ENCODE peak calls at places on chromosomes 1 and 21, in nine cellular contexts. One of them, this sample, is unnamed.

GRCh38 chr1:13642306-13643004 is 57.5 kb upstream of the PRDM2 start:
- DNase-seq in IMR-90: no peak
- DNase-seq in HCT116: no peak
- DNase-seq in heart left ventricle: no peak
- DNase-seq in Panc1: no peak
- DNase-seq in coronary artery: no peak
- DNase-seq in tibial nerve: no peak
- DNase-seq in mammary epithelial cell: no peak
- DNase-seq in foreskin keratinocyte: no peak
- DNase-seq in this sample: no peak

GRCh38 chr21:16071082-16071481 is 341.3 kb downstream of the USP25 start:
- DNase-seq in coronary artery: no peak
- DNase-seq in foreskin keratinocyte: no peak
- DNase-seq in tibial nerve: no peak
- DNase-seq in mammary epithelial cell: no peak
- DNase-seq in IMR-90: no peak
- DNase-seq in Panc1: no peak
- DNase-seq in HCT116: no peak
- DNase-seq in heart left ventricle: no peak
- DNase-seq in this sample: no peak

GRCh38 chr1:114342376-114342775 is 168.6 kb downstream of the TRIM33 start:
- DNase-seq in heart left ventricle: no peak
- DNase-seq in IMR-90: no peak
- DNase-seq in coronary artery: no peak
- DNase-seq in Panc1: no peak
- DNase-seq in HCT116: no peak
- DNase-seq in foreskin keratinocyte: no peak
- DNase-seq in mammary epithelial cell: no peak
- DNase-seq in tibial nerve: no peak
- DNase-seq in this sample: no peak

GRCh38 chr1:218686258-218686657 is 341.1 kb downstream of the TGFB2 start:
- DNase-seq in IMR-90: peak
- DNase-seq in tibial nerve: no peak
- DNase-seq in coronary artery: no peak
- DNase-seq in mammary epithelial cell: peak
- DNase-seq in foreskin keratinocyte: no peak
- DNase-seq in heart left ventricle: no peak
- DNase-seq in HCT116: no peak
- DNase-seq in Panc1: no peak
- DNase-seq in this sample: no peak

GRCh38 chr1:158008630-158009029 is 15.2 kb downstream of the KIRREL1 start:
- DNase-seq in IMR-90: no peak
- DNase-seq in heart left ventricle: no peak
- DNase-seq in foreskin keratinocyte: peak
- DNase-seq in tibial nerve: no peak
- DNase-seq in Panc1: no peak
- DNase-seq in mammary epithelial cell: peak
- DNase-seq in HCT116: no peak
- DNase-seq in coronary artery: no peak
- DNase-seq in this sample: peak

GRCh38 chr1:32273389-32274208 is 18.3 kb upstream of the HDAC1 start:
- DNase-seq in Panc1: no peak
- DNase-seq in tibial nerve: no peak
- DNase-seq in mammary epithelial cell: peak
- DNase-seq in IMR-90: peak
- DNase-seq in coronary artery: no peak
- DNase-seq in foreskin keratinocyte: peak
- DNase-seq in heart left ventricle: no peak
- DNase-seq in HCT116: no peak
- DNase-seq in this sample: no peak

GRCh38 chr1:93579891-93580290 is 101.7 kb downstream of the BCAR3 start:
- DNase-seq in Panc1: no peak
- DNase-seq in HCT116: no peak
- DNase-seq in IMR-90: peak
- DNase-seq in mammary epithelial cell: peak
- DNase-seq in heart left ventricle: no peak
- DNase-seq in tibial nerve: no peak
- DNase-seq in foreskin keratinocyte: peak
- DNase-seq in coronary artery: no peak
- DNase-seq in this sample: no peak

GRCh38 chr1:161044908-161045748 is 649 bp downstream of the USF1 start:
- DNase-seq in Panc1: no peak
- DNase-seq in mammary epithelial cell: peak
- DNase-seq in tibial nerve: peak
- DNase-seq in coronary artery: peak
- DNase-seq in IMR-90: peak
- DNase-seq in heart left ventricle: peak
- DNase-seq in HCT116: no peak
- DNase-seq in foreskin keratinocyte: peak
- DNase-seq in this sample: peak

GRCh38 chr1:94417962-94418663 is at the start of gene ABCD3:
- DNase-seq in foreskin keratinocyte: peak
- DNase-seq in IMR-90: peak
- DNase-seq in heart left ventricle: peak
- DNase-seq in tibial nerve: peak
- DNase-seq in HCT116: peak
- DNase-seq in Panc1: peak
- DNase-seq in mammary epithelial cell: peak
- DNase-seq in coronary artery: peak
- DNase-seq in this sample: peak

GRCh38 chr21:45278156-45278911 is 9.4 kb downstream of the POFUT2 start:
- DNase-seq in Panc1: no peak
- DNase-seq in heart left ventricle: no peak
- DNase-seq in tibial nerve: no peak
- DNase-seq in mammary epithelial cell: no peak
- DNase-seq in coronary artery: peak
- DNase-seq in IMR-90: no peak
- DNase-seq in HCT116: no peak
- DNase-seq in foreskin keratinocyte: no peak
- DNase-seq in this sample: peak

GRCh38 chr1:203796223-203796747 is 862 bp downstream of the ZBED6 start:
- DNase-seq in tibial nerve: peak
- DNase-seq in heart left ventricle: peak
- DNase-seq in mammary epithelial cell: peak
- DNase-seq in Panc1: no peak
- DNase-seq in coronary artery: no peak
- DNase-seq in foreskin keratinocyte: peak
- DNase-seq in IMR-90: peak
- DNase-seq in HCT116: no peak
- DNase-seq in this sample: peak

GRCh38 chr1:212733109-212733508 is 33.5 kb upstream of the BATF3 start:
- DNase-seq in HCT116: no peak
- DNase-seq in tibial nerve: no peak
- DNase-seq in coronary artery: no peak
- DNase-seq in heart left ventricle: no peak
- DNase-seq in foreskin keratinocyte: no peak
- DNase-seq in IMR-90: no peak
- DNase-seq in Panc1: no peak
- DNase-seq in mammary epithelial cell: no peak
- DNase-seq in this sample: no peak

GRCh38 chr1:45585496-45586075 is 1.7 kb downstream of the NASP start:
- DNase-seq in HCT116: no peak
- DNase-seq in Panc1: no peak
- DNase-seq in tibial nerve: no peak
- DNase-seq in IMR-90: no peak
- DNase-seq in coronary artery: no peak
- DNase-seq in foreskin keratinocyte: no peak
- DNase-seq in mammary epithelial cell: no peak
- DNase-seq in heart left ventricle: no peak
- DNase-seq in this sample: no peak

GRCh38 chr1:175839678-175840669 is 96.6 kb upstream of the TNR start:
- DNase-seq in mammary epithelial cell: peak
- DNase-seq in tibial nerve: no peak
- DNase-seq in heart left ventricle: no peak
- DNase-seq in IMR-90: no peak
- DNase-seq in foreskin keratinocyte: peak
- DNase-seq in HCT116: no peak
- DNase-seq in Panc1: no peak
- DNase-seq in coronary artery: no peak
- DNase-seq in this sample: no peak

GRCh38 chr21:44763050-44763378 is 38.6 kb downstream of the UBE2G2 start:
- DNase-seq in Panc1: no peak
- DNase-seq in mammary epithelial cell: no peak
- DNase-seq in heart left ventricle: no peak
- DNase-seq in IMR-90: no peak
- DNase-seq in tibial nerve: no peak
- DNase-seq in coronary artery: no peak
- DNase-seq in HCT116: no peak
- DNase-seq in foreskin keratinocyte: no peak
- DNase-seq in this sample: no peak

GRCh38 chr1:54542120-54542961 is 5.7 kb upstream of the ACOT11 start:
- DNase-seq in IMR-90: peak
- DNase-seq in coronary artery: peak
- DNase-seq in heart left ventricle: peak
- DNase-seq in mammary epithelial cell: peak
- DNase-seq in HCT116: peak
- DNase-seq in tibial nerve: no peak
- DNase-seq in foreskin keratinocyte: peak
- DNase-seq in Panc1: no peak
- DNase-seq in this sample: peak

GRCh38 chr1:1434131-1434811 is 1.2 kb upstream of the VWA1 start:
- DNase-seq in coronary artery: no peak
- DNase-seq in HCT116: no peak
- DNase-seq in Panc1: no peak
- DNase-seq in IMR-90: no peak
- DNase-seq in tibial nerve: no peak
- DNase-seq in heart left ventricle: peak
- DNase-seq in mammary epithelial cell: no peak
- DNase-seq in foreskin keratinocyte: no peak
- DNase-seq in this sample: no peak
- H3K27ac ChIP-seq in coronary artery: peak
- H3K27ac ChIP-seq in HCT116: peak
- H3K27ac ChIP-seq in Panc1: peak
- H3K27ac ChIP-seq in IMR-90: no peak
- H3K27ac ChIP-seq in tibial nerve: peak
- H3K27ac ChIP-seq in heart left ventricle: peak
- H3K27ac ChIP-seq in mammary epithelial cell: no peak
- H3K27ac ChIP-seq in foreskin keratinocyte: no peak
- H3K27ac ChIP-seq in this sample: peak

GRCh38 chr21:42498012-42498411 is 2.0 kb upstream of the RSPH1 start:
- DNase-seq in IMR-90: no peak
- DNase-seq in HCT116: no peak
- DNase-seq in Panc1: no peak
- DNase-seq in heart left ventricle: no peak
- DNase-seq in tibial nerve: no peak
- DNase-seq in coronary artery: no peak
- DNase-seq in foreskin keratinocyte: no peak
- DNase-seq in mammary epithelial cell: no peak
- DNase-seq in this sample: no peak

GRCh38 chr21:42496839-42497202 is 797 bp upstream of the RSPH1 start:
- DNase-seq in IMR-90: no peak
- DNase-seq in heart left ventricle: no peak
- DNase-seq in tibial nerve: no peak
- DNase-seq in mammary epithelial cell: no peak
- DNase-seq in coronary artery: no peak
- DNase-seq in Panc1: no peak
- DNase-seq in HCT116: no peak
- DNase-seq in foreskin keratinocyte: no peak
- DNase-seq in this sample: peak

GRCh38 chr21:42495765-42496119 is 282 bp downstream of the RSPH1 start:
- DNase-seq in HCT116: no peak
- DNase-seq in Panc1: no peak
- DNase-seq in coronary artery: no peak
- DNase-seq in IMR-90: peak
- DNase-seq in heart left ventricle: no peak
- DNase-seq in foreskin keratinocyte: no peak
- DNase-seq in mammary epithelial cell: no peak
- DNase-seq in tibial nerve: peak
- DNase-seq in this sample: peak

GRCh38 chr21:42495027-42495426 is 997 bp downstream of the RSPH1 start:
- DNase-seq in heart left ventricle: no peak
- DNase-seq in IMR-90: no peak
- DNase-seq in tibial nerve: no peak
- DNase-seq in HCT116: no peak
- DNase-seq in Panc1: no peak
- DNase-seq in foreskin keratinocyte: no peak
- DNase-seq in mammary epithelial cell: no peak
- DNase-seq in coronary artery: no peak
- DNase-seq in this sample: no peak

GRCh38 chr21:42496120-42496838 is at the start of gene RSPH1:
- DNase-seq in heart left ventricle: peak
- DNase-seq in mammary epithelial cell: peak
- DNase-seq in Panc1: peak
- DNase-seq in tibial nerve: peak
- DNase-seq in foreskin keratinocyte: peak
- DNase-seq in coronary artery: peak
- DNase-seq in HCT116: peak
- DNase-seq in IMR-90: peak
- DNase-seq in this sample: peak
- TF ChIP-seq CTCF in heart left ventricle: no peak
- TF ChIP-seq CTCF in mammary epithelial cell: no peak
- TF ChIP-seq CTCF in Panc1: no peak
- TF ChIP-seq CTCF in tibial nerve: no peak
- TF ChIP-seq CTCF in foreskin keratinocyte: no peak
- TF ChIP-seq CTCF in coronary artery: no peak
- TF ChIP-seq CTCF in HCT116: no peak
- TF ChIP-seq CTCF in IMR-90: no peak
- TF ChIP-seq CTCF in this sample: peak

DNA sequence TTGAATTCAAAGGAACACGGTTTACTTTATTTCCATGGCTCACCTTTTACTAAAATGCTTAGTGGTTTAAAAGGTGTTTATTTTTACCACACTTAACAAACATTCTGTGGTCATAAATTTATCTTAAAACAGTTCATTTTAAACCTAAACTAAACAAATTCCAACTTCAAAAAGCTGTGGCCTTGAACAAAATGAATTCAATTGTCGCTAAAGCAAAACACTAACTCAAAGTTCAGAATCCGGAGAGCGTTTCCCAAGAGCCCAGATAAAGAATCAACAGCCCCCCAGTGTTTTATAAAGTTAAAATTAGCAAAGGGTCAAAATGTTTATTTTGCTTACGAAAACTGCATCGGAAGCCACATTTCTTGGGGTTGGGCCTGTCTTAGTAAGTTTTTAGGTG is 1.4 kb downstream of the PUM1 start:
- DNase-seq in Panc1: no peak
- DNase-seq in coronary artery: no peak
- DNase-seq in HCT116: no peak
- DNase-seq in mammary epithelial cell: no peak
- DNase-seq in heart left ventricle: no peak
- DNase-seq in tibial nerve: no peak
- DNase-seq in foreskin keratinocyte: no peak
- DNase-seq in IMR-90: no peak
- DNase-seq in this sample: no peak
- H3K27ac ChIP-seq in Panc1: peak
- H3K27ac ChIP-seq in coronary artery: peak
- H3K27ac ChIP-seq in HCT116: no peak
- H3K27ac ChIP-seq in mammary epithelial cell: peak
- H3K27ac ChIP-seq in heart left ventricle: peak
- H3K27ac ChIP-seq in tibial nerve: peak
- H3K27ac ChIP-seq in foreskin keratinocyte: peak
- H3K27ac ChIP-seq in IMR-90: peak
- H3K27ac ChIP-seq in this sample: peak

DNA sequence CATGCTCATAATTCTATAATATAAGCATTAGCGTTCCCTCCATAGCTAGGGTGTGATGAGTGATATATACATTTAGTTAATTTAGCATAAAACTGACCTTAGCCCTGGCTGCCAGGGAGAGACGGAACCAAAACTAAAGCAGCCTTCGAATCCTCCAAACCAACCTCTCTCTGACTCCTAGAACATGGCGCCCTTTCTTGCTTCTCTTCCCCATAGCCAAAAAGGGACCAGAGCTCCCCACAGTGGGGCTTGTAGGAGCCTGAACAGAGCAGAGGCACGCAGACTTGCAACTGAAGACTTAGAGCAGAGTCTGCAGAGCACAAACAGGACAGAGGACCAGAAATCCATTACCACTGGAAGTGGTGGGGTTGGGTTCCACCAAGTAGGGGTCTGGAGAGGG is 17.7 kb downstream of the IRF2BP2 start:
- DNase-seq in HCT116: no peak
- DNase-seq in Panc1: no peak
- DNase-seq in tibial nerve: no peak
- DNase-seq in coronary artery: no peak
- DNase-seq in heart left ventricle: no peak
- DNase-seq in foreskin keratinocyte: no peak
- DNase-seq in IMR-90: no peak
- DNase-seq in mammary epithelial cell: no peak
- DNase-seq in this sample: no peak
- TF ChIP-seq CTCF in HCT116: no peak
- TF ChIP-seq CTCF in Panc1: no peak
- TF ChIP-seq CTCF in tibial nerve: no peak
- TF ChIP-seq CTCF in coronary artery: no peak
- TF ChIP-seq CTCF in heart left ventricle: no peak
- TF ChIP-seq CTCF in foreskin keratinocyte: no peak
- TF ChIP-seq CTCF in IMR-90: no peak
- TF ChIP-seq CTCF in mammary epithelial cell: no peak
- TF ChIP-seq CTCF in this sample: peak

This sample was measured in WERI-Rb-1.